ENCODE peak calls at places on chromosomes 3 and 15, in four cellular contexts. Z is RWPE1, S is cardiac fibroblast, M is Ammon's horn. P is an unnamed sample.

GRCh38 chr15:41870689-41871081 is 23.2 kb downstream of the SPTBN5 start:
- DNase-seq in S (peak), Z (peak), M (no peak), P (no peak)

GRCh38 chr3:119336823-119337222 is 42.6 kb downstream of the ARHGAP31 start:
- DNase-seq in S (no peak), Z (no peak), M (no peak), P (no peak)

GRCh38 chr3:172009736-172010254 is 29.6 kb upstream of the FNDC3B start:
- DNase-seq in Z (no peak), S (no peak), M (no peak), P (no peak)

GRCh38 chr3:15300318-15301078 is 31.9 kb downstream of the SH3BP5 start:
- DNase-seq in S (peak), M (no peak), Z (peak), P (peak)

GRCh38 chr3:183247190-183247589 is 5.9 kb upstream of the B3GNT5 start:
- DNase-seq in M (no peak), Z (no peak), S (peak), P (no peak)

GRCh38 chr3:126911162-126912026 is 71.5 kb upstream of the PLXNA1 start:
- DNase-seq in S (peak), M (peak), Z (peak), P (peak)

GRCh38 chr15:31606942-31607497 is 280.4 kb downstream of the KLF13 start:
- DNase-seq in M (no peak), Z (no peak), S (no peak), P (no peak)

GRCh38 chr3:59381282-59381681 is 331.5 kb upstream of the CFAP20DC start:
- DNase-seq in Z (no peak), M (no peak), S (no peak), P (no peak)

GRCh38 chr3:142072851-142073250 is 76.5 kb downstream of the TFDP2 start:
- DNase-seq in Z (no peak), M (no peak), S (no peak), P (no peak)

GRCh38 chr15:63135804-63136203 is 14.1 kb downstream of the LACTB start:
- DNase-seq in M (no peak), S (peak), Z (peak), P (peak)

GRCh38 chr3:155519081-155519480 is 225.6 kb upstream of the STRIT1 start:
- DNase-seq in S (no peak), M (no peak), Z (no peak), P (no peak)

GRCh38 chr15:62606376-62607164 is 436.0 kb upstream of the TPM1 start:
- DNase-seq in Z (peak), M (no peak), S (peak), P (peak)

GRCh38 chr3:47424434-47425382 is 43.9 kb downstream of the PTPN23 start:
- DNase-seq in M (no peak), S (no peak), Z (no peak), P (no peak)

GRCh38 chr15:25694238-25694584 is 168.9 kb downstream of the ATP10A start:
- DNase-seq in Z (no peak), M (no peak), S (no peak), P (peak)

GRCh38 chr3:42692667-42693529 is 7.6 kb downstream of the KLHL40 start:
- DNase-seq in S (no peak), Z (no peak), M (no peak), P (no peak)

GRCh38 chr3:194176274-194176991 is 40.5 kb downstream of the HES1 start:
- DNase-seq in Z (no peak), S (no peak), M (no peak), P (no peak)

GRCh38 chr3:132726341-132726823 is 4.2 kb upstream of the NPHP3 start:
- DNase-seq in M (peak), S (peak), Z (peak), P (peak)

GRCh38 chr3:139227165-139227564 is 116.7 kb upstream of the MRPS22 start:
- DNase-seq in Z (no peak), S (peak), M (no peak), P (peak)

GRCh38 chr3:157231071-157231470 is 71.1 kb upstream of the CCNL1 start:
- DNase-seq in Z (no peak), M (no peak), S (peak), P (peak)

GRCh38 chr15:29952245-29952644 is 130.0 kb upstream of the TJP1 start:
- DNase-seq in S (no peak), M (peak), Z (no peak), P (no peak)

GRCh38 chr15:59160880-59161593 is 45.6 kb upstream of the LDHAL6B start:
- DNase-seq in M (no peak), S (no peak), Z (no peak), P (no peak)

GRCh38 chr3:129282727-129283327 is 4.2 kb downstream of the HMCES start:
- DNase-seq in Z (peak), S (peak), M (no peak), P (no peak)

GRCh38 chr3:169662215-169663070 is 1.1 kb downstream of the MECOM start:
- DNase-seq in M (peak), Z (peak), S (peak), P (peak)

GRCh38 chr15:44593042-44593736 is 56.2 kb downstream of the EIF3J start:
- DNase-seq in S (peak), Z (no peak), M (no peak), P (no peak)

GRCh38 chr3:181727122-181728036 is 15.7 kb downstream of the SOX2 start:
- DNase-seq in M (no peak), S (no peak), Z (no peak), P (no peak)

GRCh38 chr3:80297720-80298119 is 529.9 kb upstream of the ROBO1 start:
- DNase-seq in M (no peak), S (peak), Z (no peak), P (no peak)

GRCh38 chr3:90007786-90008499 is 900.5 kb downstream of the EPHA3 start:
- DNase-seq in S (peak), Z (no peak), M (peak), P (peak)

GRCh38 chr15:89139613-89140499 is 51.6 kb downstream of the ABHD2 start:
- DNase-seq in Z (no peak), S (peak), M (peak), P (no peak)

GRCh38 chr3:186124618-186125017 is 15.7 kb upstream of the ETV5 start:
- DNase-seq in Z (no peak), S (no peak), M (no peak), P (no peak)

GRCh38 chr15:98903377-98904018 is 104.1 kb downstream of the PGPEP1L start:
- DNase-seq in Z (peak), M (no peak), S (peak), P (no peak)

GRCh38 chr3:30644615-30645014 is 38.2 kb downstream of the TGFBR2 start:
- DNase-seq in Z (no peak), S (peak), M (no peak), P (peak)

P was measured in myocyte.